ENCODE peak calls at places on chromosomes 4 and X, in eight cellular contexts. O, R, K, N, X, F, S and J are unnamed samples.

GRCh38 chr4:76689079-76689817 is 208.7 kb downstream of the SOWAHB start:
- DNase-seq in O (peak), R (peak), K (no peak), N (peak), X (no peak), F (no peak), S (no peak), J (no peak)

GRCh38 chr4:73653695-73654106 is 33.5 kb upstream of the RASSF6 start:
- DNase-seq in O (peak), R (peak), K (peak), N (peak), X (no peak), F (no peak), S (no peak), J (peak)

GRCh38 chr4:535924-536281 is 36.9 kb downstream of the PIGG start:
- DNase-seq in O (no peak), R (no peak), K (no peak), N (no peak), X (no peak), F (no peak), S (no peak), J (no peak)

GRCh38 chrX:79065696-79066095 is 78.8 kb upstream of the GPR174 start:
- DNase-seq in O (no peak), R (no peak), K (no peak), N (no peak), X (no peak), F (no peak), S (no peak), J (no peak)

GRCh38 chr4:77153016-77153415 is 4.0 kb upstream of the CCNG2 start:
- DNase-seq in O (no peak), R (no peak), K (no peak), N (no peak), X (no peak), F (no peak), S (no peak), J (no peak)

GRCh38 chrX:95728446-95728845 is 956.2 kb upstream of the DIAPH2 start:
- DNase-seq in O (no peak), R (no peak), K (no peak), N (no peak), X (no peak), F (no peak), S (no peak), J (no peak)

GRCh38 chrX:75086731-75087195 is 69.3 kb downstream of the ABCB7 start:
- DNase-seq in O (no peak), R (no peak), K (no peak), N (no peak), X (no peak), F (no peak), S (no peak), J (no peak)

GRCh38 chr4:104743141-104743748 is 248.6 kb upstream of the CXXC4 start:
- DNase-seq in O (no peak), R (no peak), K (no peak), N (no peak), X (no peak), F (no peak), S (no peak), J (no peak)

GRCh38 chr4:85527815-85528214 is 52.9 kb downstream of the ARHGAP24 start:
- DNase-seq in O (no peak), R (no peak), K (no peak), N (no peak), X (no peak), F (no peak), S (no peak), J (no peak)

GRCh38 chrX:119757979-119758681 is at the start of gene SOWAHD:
- DNase-seq in O (peak), R (peak), K (no peak), N (peak), X (peak), F (no peak), S (no peak), J (peak)

GRCh38 chrX:68084765-68085164 is 348.5 kb downstream of the OPHN1 start:
- DNase-seq in O (no peak), R (no peak), K (no peak), N (no peak), X (no peak), F (no peak), S (no peak), J (no peak)

GRCh38 chrX:39002466-39002865 is 201.2 kb downstream of the MID1IP1 start:
- DNase-seq in O (no peak), R (no peak), K (no peak), N (no peak), X (no peak), F (no peak), S (no peak), J (no peak)

GRCh38 chr4:168993724-168994510 is 16.1 kb downstream of the CBR4 start:
- DNase-seq in O (no peak), R (no peak), K (peak), N (no peak), X (no peak), F (no peak), S (no peak), J (no peak)